ENCODE peak calls at places on chromosomes 1 and 21, in eight cellular contexts. Q is osteocyte, U is MM.1S, J is left ventricle myocardium inferior, B is astrocyte of the cerebellum, T is right lobe of liver, O is RWPE1, Z is lower lobe of right lung. F is an unnamed sample.

GRCh38 chr1:42963378-42964005 is 4.8 kb upstream of the SLC2A1 start:
- DNase-seq in Q (no peak), U (no peak), J (no peak), B (no peak), T (no peak), O (peak), Z (no peak), F (no peak)

GRCh38 chr1:169289016-169289415 is 78.6 kb downstream of the NME7 start:
- DNase-seq in Q (no peak), U (no peak), J (no peak), B (no peak), T (no peak), O (no peak), Z (no peak), F (no peak)

GRCh38 chr1:173477286-173478098 is at the start of gene PRDX6:
- DNase-seq in Q (no peak), U (peak), J (peak), B (peak), T (peak), O (peak), Z (peak), F (no peak)

GRCh38 chr1:48753293-48753692 is 23.4 kb downstream of the BEND5 start:
- DNase-seq in Q (no peak), U (no peak), J (no peak), B (no peak), T (no peak), O (no peak), Z (no peak), F (no peak)

GRCh38 chr1:34165422-34165921 is 442 bp upstream of the CSMD2 start:
- DNase-seq in Q (no peak), U (no peak), J (no peak), B (no peak), T (no peak), O (no peak), Z (no peak), F (no peak)

GRCh38 chr21:29347274-29347681 is 48.6 kb downstream of the BACH1 start:
- DNase-seq in Q (no peak), U (no peak), J (no peak), B (no peak), T (no peak), O (no peak), Z (no peak), F (no peak)

GRCh38 chr1:76294470-76295194 is 220.1 kb downstream of the ST6GALNAC3 start:
- DNase-seq in Q (no peak), U (no peak), J (no peak), B (no peak), T (no peak), O (no peak), Z (no peak), F (peak)

GRCh38 chr1:22709891-22710687 is 550 bp upstream of the EPHB2 start:
- DNase-seq in Q (no peak), U (no peak), J (peak), B (peak), T (peak), O (peak), Z (peak), F (no peak)

GRCh38 chr1:220271706-220272046 is 577 bp downstream of the RAB3GAP2 start:
- DNase-seq in Q (no peak), U (no peak), J (no peak), B (no peak), T (peak), O (peak), Z (no peak), F (no peak)

GRCh38 chr1:100536031-100536430 is 1.9 kb upstream of the GPR88 start:
- DNase-seq in Q (no peak), U (peak), J (no peak), B (no peak), T (no peak), O (no peak), Z (no peak), F (peak)

GRCh38 chr1:173860065-173860464 is 7.7 kb downstream of the GAS5 start:
- DNase-seq in Q (no peak), U (no peak), J (no peak), B (no peak), T (no peak), O (no peak), Z (no peak), F (no peak)

GRCh38 chr1:231603598-231604275 is 22.9 kb upstream of the DISC1 start:
- DNase-seq in Q (no peak), U (peak), J (no peak), B (peak), T (no peak), O (peak), Z (no peak), F (peak)

GRCh38 chr1:94542088-94542671 is 621 bp upstream of the F3 start:
- DNase-seq in Q (no peak), U (peak), J (peak), B (no peak), T (peak), O (no peak), Z (peak), F (peak)

DNA sequence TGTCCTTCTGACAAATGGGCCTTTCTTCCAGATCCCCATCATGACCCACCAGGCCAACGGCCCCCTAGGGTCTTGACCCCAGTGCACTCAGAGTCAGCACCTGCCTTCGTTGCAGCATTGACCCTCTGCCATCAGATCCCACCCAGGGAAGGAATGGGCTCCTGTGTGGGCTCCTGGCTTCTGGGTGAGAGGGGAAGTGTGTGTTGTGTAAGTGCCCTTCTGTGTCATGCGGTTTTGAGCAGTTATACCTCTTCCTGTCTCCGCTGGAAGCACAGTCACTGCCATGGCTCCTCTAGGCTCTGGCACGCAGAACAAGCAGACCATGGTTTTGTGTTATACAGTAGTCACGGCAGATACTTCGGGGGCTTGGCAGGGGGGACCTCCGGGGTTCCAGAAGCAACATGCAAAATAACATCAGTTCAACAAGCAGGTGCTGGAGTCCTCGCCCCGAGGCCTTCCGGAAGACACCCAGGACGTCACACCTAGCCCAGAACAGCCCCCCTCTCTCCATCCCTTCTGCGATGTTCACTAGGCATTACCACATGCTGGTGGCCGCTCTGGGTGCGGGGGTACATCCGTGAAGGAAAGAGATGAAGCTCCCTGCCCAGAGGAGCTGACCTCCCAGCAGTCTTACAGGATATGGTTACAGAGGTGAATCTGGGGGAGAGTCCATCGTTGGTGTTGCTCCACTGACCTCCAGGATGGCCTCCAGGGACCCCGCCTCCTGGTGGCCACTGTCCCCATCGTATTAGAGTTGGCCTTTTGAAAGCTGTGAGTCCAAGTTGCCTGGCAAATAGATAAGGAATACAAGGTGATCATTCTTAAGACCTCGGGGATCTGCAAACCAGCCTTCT is 17.4 kb upstream of the KCNAB2 start:
- DNase-seq in Q (no peak), U (no peak), J (no peak), B (no peak), T (no peak), O (no peak), Z (peak), F (peak)
- TF ChIP-seq CTCF in Q (no peak), U (no peak), J (no peak), B (no peak), T (no peak), O (no peak), Z (no peak), F (no peak)

GRCh38 chr1:177569476-177569875 is 398.7 kb downstream of the BRINP2 start:
- DNase-seq in Q (no peak), U (no peak), J (no peak), B (peak), T (no peak), O (no peak), Z (no peak), F (no peak)

GRCh38 chr1:177571076-177571475 is 398.8 kb downstream of the SEC16B start:
- DNase-seq in Q (no peak), U (no peak), J (no peak), B (no peak), T (no peak), O (no peak), Z (no peak), F (no peak)

GRCh38 chr1:177567393-177567792 is 396.6 kb downstream of the BRINP2 start:
- DNase-seq in Q (no peak), U (no peak), J (no peak), B (no peak), T (no peak), O (peak), Z (no peak), F (no peak)

GRCh38 chr1:177566495-177566894 is 395.7 kb downstream of the BRINP2 start:
- DNase-seq in Q (no peak), U (no peak), J (no peak), B (no peak), T (no peak), O (no peak), Z (no peak), F (no peak)

DNA sequence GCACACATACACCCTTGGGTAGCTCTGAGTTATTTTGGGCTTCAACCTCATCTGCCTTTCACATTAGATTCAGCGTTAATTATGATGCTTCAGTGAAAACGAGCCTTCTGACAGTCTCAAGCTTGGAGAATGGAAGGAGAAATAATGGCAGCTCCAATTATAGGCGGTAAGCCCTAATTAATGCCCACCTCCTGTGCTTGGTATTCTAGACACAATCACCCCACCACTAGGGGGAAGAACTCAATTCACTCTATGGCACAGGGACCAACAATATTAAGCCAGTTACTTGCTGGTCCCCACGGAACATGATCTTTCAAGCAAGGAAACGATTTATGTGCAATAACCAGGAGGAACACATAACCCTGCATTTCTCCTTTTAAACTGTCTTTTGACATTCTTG is 397.9 kb downstream of the BRINP2 start:
- DNase-seq in Q (no peak), U (no peak), J (no peak), B (no peak), T (no peak), O (no peak), Z (no peak), F (no peak)
- TF ChIP-seq CTCF in Q (no peak), U (peak), J (no peak), B (no peak), T (no peak), O (no peak), Z (no peak), F (no peak)

GRCh38 chr1:153288634-153289275 is 24.0 kb downstream of the PGLYRP3 start:
- DNase-seq in Q (no peak), U (no peak), J (no peak), B (no peak), T (no peak), O (peak), Z (no peak), F (peak)
- TF ChIP-seq CTCF in Q (peak), U (peak), J (peak), B (no peak), T (peak), O (peak), Z (peak), F (peak)

DNA sequence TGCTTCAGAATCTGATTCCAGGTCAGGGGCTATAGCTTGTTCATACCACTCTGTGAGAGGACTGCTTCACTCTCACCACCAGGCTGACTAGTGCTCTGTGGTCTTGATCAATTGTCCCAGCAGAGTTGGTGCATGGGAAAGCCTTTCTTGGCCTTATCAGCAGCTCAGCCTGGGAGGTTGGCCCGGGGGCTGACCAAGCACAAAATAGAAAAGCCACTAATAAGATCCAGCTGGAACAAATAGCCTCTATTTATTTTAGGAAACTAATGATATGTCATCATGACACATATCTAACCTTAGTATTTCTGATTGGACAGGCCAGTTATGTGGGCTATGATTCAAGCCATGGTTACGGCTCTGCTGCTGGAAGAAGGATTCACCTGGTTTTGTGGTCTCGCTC is 134.2 kb downstream of the GDAP2 start:
- DNase-seq in Q (no peak), U (no peak), J (peak), B (peak), T (no peak), O (peak), Z (no peak), F (no peak)
- TF ChIP-seq CTCF in Q (no peak), U (no peak), J (peak), B (peak), T (no peak), O (no peak), Z (no peak), F (no peak)

F was measured in GM10248.